ENCODE peak calls at places on chromosomes 16 and 17, in seven cellular contexts. W, E, N, U, R, F and K are unnamed samples.

GRCh38 chr16:14232106-14232890 is 161.2 kb downstream of the MRTFB start:
- DNase-seq in U (no peak), N (peak; percentile 83), F (no peak), W (no peak), E (no peak), R (no peak), K (no peak)

GRCh38 chr17:703081-703875 is 11.4 kb downstream of the VPS53 start:
- DNase-seq in F (no peak), U (no peak), N (no peak), R (no peak), W (no peak), E (no peak), K (no peak)

GRCh38 chr16:1156111-1156982 is 3.4 kb downstream of the CACNA1H start:
- DNase-seq in F (no peak), R (no peak), U (no peak), E (no peak), N (no peak), W (no peak), K (no peak)

GRCh38 chr17:78154903-78155811 is 9.0 kb downstream of the C17orf99 start:
- DNase-seq in E (no peak), W (no peak), U (no peak), F (no peak), R (no peak), N (no peak), K (no peak)

GRCh38 chr16:23974223-23974622 is 138.4 kb downstream of the PRKCB start:
- DNase-seq in E (no peak), N (no peak), U (no peak), F (no peak), W (no peak), R (no peak), K (no peak)

GRCh38 chr17:82583720-82584234 is 64.2 kb downstream of the FOXK2 start:
- DNase-seq in W (no peak), N (no peak), F (no peak), U (peak; percentile 50), R (no peak), E (no peak), K (no peak)

GRCh38 chr17:79196913-79197312 is 122.3 kb downstream of the ENGASE start:
- DNase-seq in N (no peak), F (no peak), R (no peak), W (no peak), U (no peak), E (no peak), K (no peak)

GRCh38 chr16:3548859-3549258 is 28.3 kb downstream of the NLRC3 start:
- DNase-seq in E (no peak), R (no peak), N (no peak), U (no peak), F (no peak), W (no peak), K (no peak)

GRCh38 chr16:1420111-1420539 is 422 bp downstream of the UQCC4 start:
- DNase-seq in W (no peak), F (no peak), N (no peak), E (no peak), R (no peak), U (peak; percentile 62), K (no peak)

GRCh38 chr17:46975287-46975686 is 3.8 kb downstream of the RPRML start:
- DNase-seq in R (no peak), U (no peak), W (no peak), F (no peak), N (no peak), E (no peak), K (no peak)

GRCh38 chr17:19702231-19702641 is 14.1 kb downstream of the SLC47A2 start:
- DNase-seq in E (no peak), U (no peak), F (no peak), N (no peak), W (no peak), R (no peak), K (no peak)

GRCh38 chr16:30434852-30435251 is 5.0 kb upstream of the DCTPP1 start:
- DNase-seq in E (no peak), F (no peak), N (no peak), R (no peak), W (no peak), U (no peak), K (no peak)

GRCh38 chr17:4090898-4091297 is 51.9 kb downstream of the ZZEF1 start:
- DNase-seq in E (no peak), F (no peak), N (peak; percentile 11), U (no peak), W (no peak), R (no peak), K (no peak)

GRCh38 chr17:77555741-77556291 is 402.7 kb upstream of the TNRC6C start:
- DNase-seq in W (no peak), F (no peak), E (no peak), N (peak; percentile 31), R (no peak), U (no peak), K (no peak)

GRCh38 chr17:19361326-19361725 is 1.2 kb downstream of the B9D1 start:
- DNase-seq in E (no peak), U (no peak), N (no peak), F (peak; percentile 46), R (no peak), W (no peak), K (no peak)

GRCh38 chr17:37124074-37124824 is 175.5 kb downstream of the AATF start:
- DNase-seq in N (no peak), F (no peak), W (no peak), R (no peak), E (no peak), U (no peak), K (no peak)

GRCh38 chr16:57982345-57982744 is 11.4 kb upstream of the CNGB1 start:
- DNase-seq in R (no peak), W (no peak), E (no peak), F (no peak), N (no peak), U (no peak), K (no peak)

GRCh38 chr17:11264183-11264871 is 23.3 kb downstream of the SHISA6 start:
- DNase-seq in N (no peak), F (no peak), U (no peak), E (no peak), R (no peak), W (no peak), K (no peak)

GRCh38 chr17:42548070-42548837 is 4.5 kb upstream of the HSD17B1 start:
- DNase-seq in W (no peak), R (peak; percentile 85), E (no peak), F (no peak), U (peak; percentile 85), N (no peak), K (no peak)

GRCh38 chr16:30930160-30930571 is 6.8 kb downstream of the FBXL19 start:
- DNase-seq in R (no peak), N (no peak), E (no peak), W (no peak), U (no peak), F (no peak), K (no peak)

GRCh38 chr16:56800355-56800754 is 64.7 kb upstream of the SLC12A3 start:
- DNase-seq in R (no peak), E (no peak), F (no peak), N (no peak), W (no peak), U (no peak), K (no peak)

GRCh38 chr17:57819273-57819672 is 30.6 kb downstream of the MRPS23 start:
- DNase-seq in E (no peak), R (no peak), F (no peak), W (no peak), N (peak; percentile 10), U (no peak), K (no peak)

GRCh38 chr17:21397341-21398050 is 21.3 kb downstream of the KCNJ12 start:
- DNase-seq in U (no peak), E (peak; percentile 67), N (peak; percentile 58), F (no peak), R (no peak), W (peak; percentile 73), K (no peak)

GRCh38 chr17:29219378-29220047 is 27.1 kb upstream of the CRYBA1 start:
- DNase-seq in E (peak; percentile 79), W (peak; percentile 80), U (peak; percentile 74), N (peak; percentile 59), F (peak; percentile 84), R (peak; percentile 69), K (peak; percentile 49)

GRCh38 chr16:2532494-2533141 is 1.4 kb upstream of the CEMP1 start:
- DNase-seq in R (peak; percentile 88), W (peak; percentile 48), F (peak; percentile 80), U (peak; percentile 91), N (peak; percentile 26), E (peak; percentile 73), K (no peak)

GRCh38 chr17:58783380-58783779 is 27.7 kb downstream of the PPM1E start:
- DNase-seq in F (no peak), N (no peak), U (no peak), R (no peak), E (no peak), W (no peak), K (no peak)

GRCh38 chr16:73068546-73069401 is 20.8 kb upstream of the ZFHX3 start:
- DNase-seq in U (no peak), F (peak; percentile 95), R (no peak), N (peak; percentile 98), W (peak; percentile 98), E (peak; percentile 62), K (no peak)

GRCh38 chr17:49229805-49230600 is 584 bp downstream of the PHOSPHO1 start:
- DNase-seq in F (no peak), E (no peak), U (peak; percentile 63), W (no peak), N (no peak), R (no peak), K (no peak)
- H3K27ac ChIP-seq in F (no peak overlapping the region), E (no peak overlapping the region), U (no peak overlapping the region), W (no peak overlapping the region), N (no peak overlapping the region), R (no peak overlapping the region), K (no peak overlapping the region)

GRCh38 chr16:66516172-66516807 is 33.6 kb downstream of the TK2 start:
- DNase-seq in W (no peak), F (peak; percentile 51), U (no peak), E (no peak), N (no peak), R (no peak), K (no peak)
- H3K27ac ChIP-seq in W (no peak overlapping the region), F (peak overlapping the region; percentile 33), U (peak overlapping the region; percentile 83), E (peak overlapping the region; percentile 79), N (peak overlapping the region; percentile 46), R (peak overlapping the region; percentile 96), K (peak overlapping the region; percentile 100)

GRCh38 chr17:7878234-7878633 is 10.4 kb upstream of the CHD3 start:
- DNase-seq in R (no peak), F (no peak), N (no peak), E (no peak), W (no peak), U (no peak), K (no peak)

GRCh38 chr17:7875804-7876203 is 12.8 kb upstream of the CHD3 start:
- DNase-seq in U (no peak), E (no peak), F (no peak), R (no peak), N (no peak), W (no peak), K (no peak)

GRCh38 chr17:7867881-7868329 is 10.1 kb downstream of the CYB5D1 start:
- DNase-seq in R (no peak), F (no peak), N (no peak), U (no peak), W (no peak), E (no peak), K (no peak)

GRCh38 chr17:7873051-7873450 is 15.2 kb downstream of the CYB5D1 start:
- DNase-seq in U (no peak), N (no peak), F (no peak), W (no peak), R (no peak), E (no peak), K (no peak)
- H3K27ac ChIP-seq in U (no peak overlapping the region), N (no peak overlapping the region), F (no peak overlapping the region), W (no peak overlapping the region), R (no peak overlapping the region), E (no peak overlapping the region), K (no peak overlapping the region)

GRCh38 chr17:10177921-10178788 is 20.3 kb downstream of the GAS7 start:
- DNase-seq in E (no peak), R (no peak), F (peak; percentile 57), N (peak; percentile 14), W (peak; percentile 32), U (no peak), K (no peak)
- H3K27ac ChIP-seq in E (peak overlapping the region; percentile 41), R (no peak overlapping the region), F (no peak overlapping the region), N (no peak overlapping the region), W (no peak overlapping the region), U (no peak overlapping the region), K (no peak overlapping the region)